ENCODE peak calls at places on chromosomes 2 and 18, in nine cellular contexts. T is tibial artery, M is MM.1S, R is GM06990, G is astrocyte of the spinal cord, V is tibial nerve, Q is HFF-Myc, I is fibroblast of pulmonary artery, X is A549. U is an unnamed sample.

GRCh38 chr2:235963853-235964577 is 204.2 kb downstream of the GBX2 start:
- DNase-seq in Q (no peak), G (no peak), I (no peak), R (no peak), M (no peak), T (no peak), X (no peak), V (no peak), U (no peak)

GRCh38 chr2:241271641-241272297 is 43.7 kb downstream of the HDLBP start:
- DNase-seq in T (peak), V (peak), R (peak), M (peak), G (peak), X (peak), I (peak), Q (no peak), U (peak)

GRCh38 chr2:69582582-69583176 is 60.9 kb downstream of the AAK1 start:
- DNase-seq in X (no peak), R (no peak), M (no peak), G (peak), I (peak), V (no peak), Q (no peak), T (no peak), U (no peak)

GRCh38 chr18:7413906-7414305 is 153.2 kb upstream of the PTPRM start:
- DNase-seq in V (no peak), R (no peak), T (no peak), I (no peak), G (no peak), Q (no peak), M (no peak), X (no peak), U (no peak)

GRCh38 chr2:239584986-239585385 is 184.2 kb upstream of the HDAC4 start:
- DNase-seq in V (no peak), T (no peak), R (no peak), G (no peak), Q (no peak), X (no peak), M (no peak), I (no peak), U (no peak)

GRCh38 chr18:74288730-74289129 is 3.0 kb downstream of the CYB5A start:
- DNase-seq in X (no peak), Q (no peak), V (no peak), T (no peak), M (no peak), G (no peak), R (no peak), I (no peak), U (no peak)

GRCh38 chr2:178306351-178307073 is 112.2 kb downstream of the OSBPL6 start:
- DNase-seq in I (peak), V (no peak), Q (peak), R (peak), G (peak), T (no peak), X (peak), M (peak), U (no peak)

GRCh38 chr2:214651451-214651850 is 158.0 kb downstream of the BARD1 start:
- DNase-seq in V (no peak), R (no peak), M (no peak), I (no peak), T (no peak), G (peak), X (no peak), Q (no peak), U (no peak)

GRCh38 chr2:237726401-237726830 is 72.2 kb upstream of the RBM44 start:
- DNase-seq in X (no peak), Q (peak), R (no peak), I (peak), M (no peak), T (no peak), G (peak), V (no peak), U (peak)

GRCh38 chr2:175167792-175168563 is at the start of gene ATF2:
- DNase-seq in Q (peak), R (peak), X (peak), M (peak), V (peak), T (peak), G (peak), I (peak), U (peak)

GRCh38 chr2:174605687-174606086 is 8.1 kb upstream of the WIPF1 start:
- DNase-seq in I (peak), X (peak), R (no peak), Q (no peak), V (no peak), G (peak), T (no peak), M (peak), U (no peak)

GRCh38 chr2:108971661-108972566 is 17.1 kb downstream of the EDAR start:
- DNase-seq in M (no peak), X (peak), G (peak), I (no peak), R (no peak), Q (peak), V (peak), T (no peak), U (no peak)

GRCh38 chr2:154240921-154241379 is 369.2 kb downstream of the GALNT13 start:
- DNase-seq in M (no peak), V (no peak), G (no peak), Q (no peak), I (no peak), T (no peak), X (no peak), R (no peak), U (no peak)

GRCh38 chr2:185628985-185629384 is 109.6 kb upstream of the FSIP2 start:
- DNase-seq in V (no peak), M (no peak), Q (no peak), R (no peak), G (no peak), I (no peak), X (no peak), T (no peak), U (no peak)

GRCh38 chr2:62814132-62814531 is 108.6 kb downstream of the EHBP1 start:
- DNase-seq in G (peak), V (no peak), Q (peak), X (no peak), T (no peak), I (peak), R (no peak), M (no peak), U (no peak)

GRCh38 chr2:152359573-152360363 is 24.8 kb downstream of the FMNL2 start:
- DNase-seq in T (no peak), Q (no peak), G (peak), X (no peak), R (no peak), I (no peak), M (no peak), V (no peak), U (no peak)

GRCh38 chr2:169964740-169965139 is 137.5 kb downstream of the UBR3 start:
- DNase-seq in X (no peak), Q (no peak), M (no peak), T (no peak), V (no peak), I (peak), R (no peak), G (no peak), U (no peak)

GRCh38 chr2:207239222-207239674 is 73.5 kb upstream of the KLF7 start:
- DNase-seq in G (peak), Q (peak), V (peak), M (no peak), I (peak), T (peak), R (no peak), X (no peak), U (peak)

GRCh38 chr2:240196716-240197438 is 56.4 kb upstream of the OTOS start:
- DNase-seq in Q (no peak), T (peak), M (no peak), X (no peak), R (no peak), V (no peak), I (no peak), G (no peak), U (no peak)

GRCh38 chr2:191878576-191879298 is 31.8 kb upstream of the CAVIN2 start:
- DNase-seq in R (no peak), I (peak), V (no peak), G (peak), X (no peak), T (no peak), Q (peak), M (no peak), U (peak)

GRCh38 chr2:235330775-235331438 is 162.9 kb upstream of the AGAP1 start:
- DNase-seq in T (no peak), X (peak), M (no peak), I (peak), Q (no peak), G (peak), R (no peak), V (no peak), U (peak)

GRCh38 chr2:85132834-85133637 is at the start of gene TCF7L1:
- DNase-seq in T (peak), G (peak), Q (peak), R (peak), V (peak), X (peak), I (peak), M (peak), U (peak)

GRCh38 chr2:9552491-9553178 is 3.0 kb downstream of the ADAM17 start:
- DNase-seq in X (peak), V (no peak), Q (no peak), M (no peak), I (peak), R (no peak), T (no peak), G (peak), U (no peak)

GRCh38 chr2:84338069-84338468 is 121.0 kb downstream of the SUCLG1 start:
- DNase-seq in M (no peak), X (no peak), R (no peak), T (no peak), V (no peak), G (no peak), Q (peak), I (no peak), U (no peak)

GRCh38 chr2:102082591-102083586 is 59.7 kb upstream of the IL1R1 start:
- DNase-seq in X (no peak), R (peak), M (no peak), V (no peak), I (peak), T (peak), G (peak), Q (no peak), U (peak)

GRCh38 chr2:240642806-240643092 is 17.5 kb downstream of the GPR35 start:
- DNase-seq in G (no peak), I (no peak), R (no peak), X (no peak), T (no peak), M (no peak), Q (no peak), V (no peak), U (no peak)

GRCh38 chr2:212979799-212980198 is 171.6 kb downstream of the IKZF2 start:
- DNase-seq in R (no peak), G (no peak), M (no peak), Q (no peak), V (no peak), T (no peak), I (no peak), X (no peak), U (no peak)

GRCh38 chr2:38129987-38130386 is 54.0 kb upstream of the CYP1B1 start:
- DNase-seq in T (peak), Q (no peak), V (no peak), I (no peak), G (no peak), R (no peak), X (no peak), M (no peak), U (no peak)

GRCh38 chr18:12883003-12883683 is 894 bp downstream of the PTPN2 start:
- DNase-seq in Q (no peak), T (peak), X (no peak), R (peak), G (no peak), V (no peak), M (peak), I (no peak), U (no peak)

GRCh38 chr2:75055820-75056675 is 97.6 kb downstream of the POLE4 start:
- DNase-seq in M (no peak), X (no peak), V (no peak), I (peak), R (peak), T (no peak), G (peak), Q (no peak), U (peak)

GRCh38 chr2:223797811-223798721 is 39.3 kb downstream of the AP1S3 start:
- DNase-seq in I (peak), M (no peak), Q (no peak), G (peak), V (no peak), R (peak), X (peak), T (no peak), U (peak)

GRCh38 chr2:230713331-230714121 is 884 bp downstream of the CAB39 start:
- DNase-seq in V (no peak), R (peak), I (no peak), M (peak), G (no peak), T (peak), Q (no peak), X (no peak), U (no peak)

GRCh38 chr2:44940053-44940494 is 1.4 kb upstream of the SIX3 start:
- DNase-seq in M (no peak), X (no peak), I (no peak), Q (no peak), R (no peak), T (no peak), V (no peak), G (no peak), U (no peak)

GRCh38 chr2:44939074-44940052 is 2.1 kb upstream of the SIX3 start:
- DNase-seq in R (no peak), V (no peak), G (no peak), M (no peak), X (no peak), Q (no peak), T (no peak), I (no peak), U (no peak)

GRCh38 chr2:44941551-44942234 is at the start of gene SIX3:
- DNase-seq in R (peak), X (no peak), V (no peak), G (no peak), T (no peak), Q (no peak), M (peak), I (no peak), U (no peak)

GRCh38 chr2:44942304-44943030 is 965 bp downstream of the SIX3 start:
- DNase-seq in M (no peak), X (no peak), T (no peak), R (no peak), V (no peak), Q (no peak), I (no peak), G (no peak), U (no peak)

DNA sequence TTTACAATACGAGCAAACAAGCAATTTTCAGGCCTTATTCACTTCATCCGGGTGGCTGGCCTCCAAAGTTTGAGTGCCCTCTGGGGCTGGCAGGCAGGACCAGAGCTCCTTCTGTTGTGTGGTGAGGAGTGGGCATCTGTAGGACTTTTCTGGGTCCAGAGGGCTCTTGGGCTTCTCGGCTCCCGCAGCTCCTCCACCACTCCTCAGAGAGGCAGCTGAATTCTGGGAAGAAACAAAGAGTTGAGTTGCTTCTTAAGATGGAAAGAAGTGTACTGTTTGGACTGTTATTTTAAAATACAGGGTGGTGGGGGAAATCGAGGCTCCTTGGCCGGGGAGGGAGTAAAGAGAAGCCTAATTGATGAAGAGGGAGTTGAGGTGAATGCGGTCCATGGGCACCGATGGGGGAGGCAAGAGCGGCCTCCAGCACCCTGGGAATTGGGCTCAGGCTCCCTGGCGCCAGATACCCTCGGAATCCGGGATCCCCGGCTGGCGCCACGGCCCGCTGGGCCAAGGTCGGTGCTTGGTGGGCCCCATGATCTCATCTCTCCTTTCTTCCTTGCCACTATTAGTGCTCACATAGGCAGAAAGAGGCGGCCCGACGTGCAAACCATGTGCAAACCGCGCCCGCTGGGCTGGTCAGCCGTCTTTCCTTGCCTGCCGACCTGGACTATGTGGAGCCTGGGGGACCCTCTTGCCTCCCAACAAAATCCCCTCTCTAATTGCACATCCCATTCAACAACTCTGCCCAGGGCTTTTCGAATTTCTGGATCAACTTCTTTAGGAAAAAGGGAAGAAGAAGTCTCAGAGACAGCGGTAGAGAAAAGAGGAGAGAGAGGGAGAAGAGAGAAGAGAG is 664 bp upstream of the SIX3 start:
- DNase-seq in Q (no peak), G (no peak), X (no peak), T (no peak), M (no peak), I (no peak), R (no peak), V (no peak), U (no peak)
- H3K4me3 ChIP-seq in Q (no peak), G (no peak), X (peak), T (peak), M (peak), I (no peak), R (no peak), V (peak), U (no peak)

GRCh38 chr18:66734451-66734850 is 130.6 kb upstream of the CDH19 start:
- DNase-seq in V (no peak), Q (no peak), R (no peak), T (no peak), X (no peak), I (peak), G (peak), M (no peak), U (no peak)
- TF ChIP-seq CTCF in V (no peak), Q (no peak), R (no peak), T (no peak), X (no peak), I (no peak), G (no peak), M (no peak), U (no peak)

GRCh38 chr18:55249572-55249971 is 290.3 kb upstream of the CCDC68 start:
- DNase-seq in G (peak), Q (no peak), I (no peak), V (no peak), M (no peak), R (peak), X (no peak), T (no peak), U (no peak)
- H3K4me3 ChIP-seq in G (no peak), Q (no peak), I (no peak), V (no peak), M (no peak), R (no peak), X (no peak), T (no peak), U (no peak)

GRCh38 chr18:64244571-64244970 is 95.7 kb upstream of the LINC00305 start:
- DNase-seq in I (peak), V (no peak), T (no peak), G (no peak), Q (no peak), X (no peak), M (no peak), R (no peak), U (no peak)
- TF ChIP-seq CTCF in I (no peak), V (no peak), T (no peak), G (no peak), Q (no peak), X (no peak), M (peak), R (peak), U (no peak)

GRCh38 chr2:120252207-120253020 is at the start of gene RALB:
- DNase-seq in X (peak), T (peak), V (peak), M (peak), I (peak), G (peak), Q (peak), R (peak), U (peak)

GRCh38 chr2:120254178-120254577 is 1.5 kb downstream of the RALB start:
- DNase-seq in G (no peak), T (no peak), Q (no peak), I (no peak), X (no peak), V (no peak), R (no peak), M (no peak), U (no peak)

GRCh38 chr2:120251863-120252206 is 817 bp upstream of the RALB start:
- DNase-seq in Q (no peak), R (no peak), I (no peak), G (no peak), T (no peak), M (no peak), X (no peak), V (no peak), U (no peak)

GRCh38 chr2:120251077-120251476 is 1.6 kb upstream of the RALB start:
- DNase-seq in G (no peak), V (no peak), I (no peak), T (no peak), R (no peak), Q (no peak), M (no peak), X (no peak), U (no peak)

DNA sequence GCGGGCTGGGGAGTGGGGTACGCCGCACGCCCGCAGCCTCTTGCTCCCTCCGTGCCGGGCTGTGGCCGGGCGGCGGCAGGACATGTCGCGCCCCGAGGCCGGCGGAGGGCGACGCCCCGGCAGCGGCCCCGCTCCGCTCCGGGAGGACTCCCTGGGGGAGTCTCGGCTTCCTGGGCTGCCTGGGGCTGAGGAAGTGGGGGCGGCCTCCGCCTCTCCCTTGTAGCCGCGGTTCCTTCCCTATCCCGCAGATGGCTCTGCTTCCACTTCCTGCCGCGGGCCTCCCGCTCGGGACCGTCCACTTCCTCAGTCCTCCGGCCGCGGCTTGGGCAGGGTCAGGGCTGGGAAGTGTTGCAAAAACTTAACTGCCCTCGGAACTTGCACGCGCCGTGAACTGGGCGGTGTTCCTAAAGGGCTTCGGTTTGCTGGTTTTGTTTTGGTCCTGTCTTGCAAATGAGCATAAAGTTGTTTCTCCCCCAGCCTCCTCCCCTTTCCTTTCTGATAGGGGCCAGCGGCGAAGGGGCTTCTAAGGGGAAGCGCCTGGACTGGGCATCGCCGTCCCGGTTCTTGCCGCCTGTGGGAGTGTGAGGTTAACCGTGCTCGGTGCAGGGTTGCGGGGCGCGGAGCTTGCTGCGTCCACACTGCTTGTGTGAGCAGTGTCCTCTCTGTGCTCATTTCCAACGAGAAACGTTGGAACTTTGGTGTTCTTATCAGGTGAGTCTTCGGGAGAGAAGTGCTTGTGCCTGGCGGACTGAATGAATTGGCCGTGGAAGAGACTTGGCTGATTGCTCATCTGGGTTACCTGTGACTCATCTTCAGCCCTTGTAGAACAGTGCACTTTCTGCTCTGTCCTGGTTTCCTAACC is 600 bp downstream of the RALB start:
- DNase-seq in R (no peak), M (no peak), Q (no peak), T (peak), V (peak), I (peak), G (peak), X (peak), U (peak)
- H3K4me3 ChIP-seq in R (peak), M (peak), Q (peak), T (peak), V (peak), I (peak), G (peak), X (peak), U (peak)